ENCODE peak calls at places on chromosomes 3 and 15, in eight cellular contexts. F is bronchial epithelial cell, Y is endodermal cell, L is fibroblast of the aortic adventitia, K is MM.1S, M is OCI-LY7, Z is mucosa of descending colon, G is vagina. H is an unnamed sample.

GRCh38 chr15:68173119-68173518 is 32.0 kb downstream of the CALML4 start:
- DNase-seq in M (no peak), Z (no peak), Y (no peak), G (no peak), F (no peak), L (no peak), K (no peak), H (no peak)

GRCh38 chr3:775178-775885 is 317.5 kb upstream of the CNTN6 start:
- DNase-seq in M (no peak), G (no peak), L (no peak), Z (no peak), F (peak; percentile 52), K (no peak), Y (no peak), H (no peak)

GRCh38 chr3:66348696-66349095 is 127.9 kb downstream of the SLC25A26 start:
- DNase-seq in G (no peak), K (no peak), Y (no peak), F (no peak), M (no peak), Z (no peak), L (no peak), H (no peak)

GRCh38 chr3:42632146-42632545 is 21.4 kb upstream of the ZBTB47 start:
- DNase-seq in Z (no peak), Y (no peak), F (peak; percentile 78), L (no peak), G (no peak), K (no peak), M (no peak), H (no peak)

GRCh38 chr3:31724681-31725080 is 192.0 kb downstream of the STT3B start:
- DNase-seq in Z (no peak), K (no peak), M (peak; percentile 65), Y (no peak), L (peak; percentile 14), G (no peak), F (peak; percentile 43), H (peak; percentile 22)

GRCh38 chr3:51982838-51983577 is at the start of gene ACY1:
- DNase-seq in Y (peak; percentile 95), Z (peak; percentile 96), M (no peak), G (no peak), K (peak; percentile 86), F (peak; percentile 83), L (peak; percentile 76), H (peak; percentile 98)

GRCh38 chr15:70605606-70606410 is 157.6 kb downstream of the UACA start:
- DNase-seq in Y (no peak), F (no peak), L (peak; percentile 95), M (no peak), G (no peak), Z (no peak), K (no peak), H (no peak)

GRCh38 chr3:197030379-197031314 is 1.0 kb upstream of the MELTF start:
- DNase-seq in M (no peak), K (peak; percentile 70), Y (no peak), L (peak; percentile 16), F (no peak), Z (no peak), G (peak; percentile 83), H (peak; percentile 21)

GRCh38 chr3:144923051-144923450 is 951.4 kb downstream of the DIPK2A start:
- DNase-seq in L (no peak), M (no peak), Y (no peak), G (no peak), F (no peak), Z (no peak), K (no peak), H (no peak)

GRCh38 chr3:61181874-61182273 is 69.4 kb downstream of the FHIT start:
- DNase-seq in F (peak; percentile 93), K (no peak), G (no peak), M (no peak), L (peak; percentile 1), Z (no peak), Y (no peak), H (peak; percentile 58)

GRCh38 chr3:133965033-133965570 is 64.6 kb downstream of the SLCO2A1 start:
- DNase-seq in Y (no peak), Z (no peak), L (no peak), M (no peak), G (no peak), F (no peak), K (no peak), H (no peak)

GRCh38 chr3:132231633-132232032 is 85.6 kb upstream of the ACP3 start:
- DNase-seq in K (no peak), L (peak; percentile 81), Y (peak; percentile 59), Z (no peak), M (no peak), G (no peak), F (peak; percentile 79), H (no peak)

GRCh38 chr3:151766454-151766853 is 32.7 kb downstream of the AADACL2 start:
- DNase-seq in L (peak; percentile 67), G (no peak), M (no peak), K (no peak), Z (no peak), Y (no peak), F (peak; percentile 83), H (no peak)

GRCh38 chr3:129268396-129268795 is 10.3 kb upstream of the HMCES start:
- DNase-seq in Y (no peak), G (no peak), M (no peak), Z (no peak), K (no peak), L (no peak), F (no peak), H (no peak)

GRCh38 chr15:68304611-68305337 is 27.2 kb downstream of the FEM1B start:
- DNase-seq in M (no peak), Z (no peak), F (peak; percentile 86), L (no peak), Y (peak; percentile 86), K (peak; percentile 87), G (peak; percentile 69), H (peak; percentile 3)

DNA sequence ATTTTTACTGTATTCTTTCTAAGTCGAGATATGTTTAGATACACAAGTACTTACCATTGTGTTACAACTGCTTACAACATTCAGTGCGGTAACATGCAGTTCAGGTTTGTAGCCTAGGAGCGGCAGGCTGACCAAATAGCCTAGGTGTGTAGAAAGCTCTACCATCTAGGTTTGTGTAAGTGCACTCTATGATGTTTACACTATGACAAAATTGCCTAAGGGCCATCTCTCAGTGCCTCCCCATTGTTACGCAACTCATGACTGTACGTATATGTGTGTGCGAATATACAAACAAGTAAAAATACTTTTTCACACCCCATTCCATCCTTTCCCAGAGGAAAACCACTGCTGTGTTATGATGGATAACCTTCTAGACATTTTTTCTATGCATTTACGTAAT is 44.3 kb downstream of the PXYLP1 start:
- DNase-seq in Z (no peak), Y (no peak), M (no peak), L (peak; percentile 16), G (no peak), K (no peak), F (peak; percentile 100), H (no peak)
- TF ChIP-seq CTCF in Z (no peak), Y (no peak), M (no peak), L (no peak), G (no peak), K (no peak), F (peak; percentile 30), H (no peak)

DNA sequence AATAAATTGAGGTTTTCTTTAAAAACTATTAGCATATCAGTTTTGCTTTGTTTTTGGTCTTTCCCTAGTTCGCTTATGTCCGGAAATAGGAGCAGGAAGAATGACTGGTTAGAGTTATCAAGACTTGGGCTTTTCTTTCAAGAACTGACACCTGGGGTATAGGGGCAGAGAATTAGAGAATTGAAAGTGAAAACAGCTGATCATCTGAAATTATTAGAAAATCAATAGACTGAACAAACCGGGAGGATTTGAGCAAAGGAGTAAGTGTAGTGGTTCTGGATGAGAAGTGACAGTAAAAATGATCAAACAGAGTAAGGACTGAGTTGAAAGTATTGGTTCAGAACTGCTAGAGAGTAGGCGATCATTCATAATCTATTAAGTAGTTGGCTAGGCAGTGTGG is 6.0 kb downstream of the MINDY2 start:
- DNase-seq in Y (no peak), Z (no peak), M (no peak), K (peak; percentile 44), L (no peak), F (no peak), G (no peak), H (peak; percentile 50)
- TF ChIP-seq CTCF in Y (no peak), Z (no peak), M (no peak), K (no peak), L (no peak), F (no peak), G (no peak), H (no peak)

GRCh38 chr15:66496951-66497501 is 536 bp downstream of the SNAPC5 start:
- DNase-seq in G (no peak), L (no peak), M (peak; percentile 41), K (no peak), Z (peak; percentile 41), Y (peak; percentile 56), F (peak; percentile 26), H (no peak)

GRCh38 chr15:66497502-66498455 is at the start of gene SNAPC5:
- DNase-seq in L (peak; percentile 90), G (peak; percentile 92), F (peak; percentile 88), Z (peak; percentile 98), M (peak; percentile 95), Y (peak; percentile 100), K (peak; percentile 96), H (peak; percentile 87)

GRCh38 chr15:66494262-66494661 is 3.3 kb downstream of the SNAPC5 start:
- DNase-seq in G (no peak), F (no peak), Y (no peak), Z (no peak), M (no peak), K (no peak), L (no peak), H (no peak)

GRCh38 chr15:66502491-66502890 is 2.2 kb downstream of the RPL4 start:
- DNase-seq in Y (no peak), F (no peak), G (no peak), M (no peak), K (no peak), L (no peak), Z (no peak), H (no peak)

DNA sequence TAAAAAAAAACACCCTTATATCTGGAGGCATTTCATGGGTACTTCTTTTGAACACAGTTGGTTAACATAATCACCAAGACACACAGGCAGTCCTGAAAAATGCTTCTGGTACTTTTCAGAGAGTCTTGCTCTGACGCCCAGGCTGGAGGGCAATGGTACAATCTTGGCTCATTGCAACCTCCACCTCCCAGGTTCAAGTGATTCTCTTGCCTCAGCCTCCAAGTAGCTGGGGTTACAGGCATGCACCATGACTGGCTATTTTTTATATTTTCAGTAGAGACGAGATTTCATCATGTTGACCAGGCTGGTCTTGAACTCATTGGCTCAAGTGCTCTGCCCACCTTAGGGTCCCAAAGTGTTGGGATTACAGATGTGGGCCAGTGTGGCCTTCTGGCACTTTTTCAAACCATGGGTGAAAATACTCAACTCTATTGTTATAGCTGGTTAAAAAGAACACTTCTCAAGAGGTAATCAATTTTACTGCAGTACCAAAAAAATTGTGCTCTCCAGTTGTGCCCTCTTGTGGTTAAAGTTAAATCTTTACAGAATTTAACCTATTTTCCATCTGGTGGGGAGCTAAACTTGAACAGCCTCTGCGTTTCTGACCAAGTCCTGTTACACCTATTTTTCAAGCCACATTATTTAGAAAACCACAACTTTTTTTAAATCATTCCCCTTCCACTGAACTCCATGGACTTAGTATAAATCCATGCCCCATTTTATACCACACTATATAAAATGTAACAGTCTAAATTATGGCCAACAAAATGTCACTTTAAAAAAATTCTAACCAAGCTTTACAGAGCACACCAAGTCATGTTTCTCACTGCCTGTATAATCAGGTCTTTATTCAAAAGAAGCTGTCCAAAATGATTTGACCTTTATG is 1.2 kb upstream of the SNAPC5 start:
- DNase-seq in M (peak; percentile 60), L (peak; percentile 71), G (no peak), Z (no peak), F (peak; percentile 34), K (peak; percentile 53), Y (no peak), H (no peak)
- TF ChIP-seq CTCF in M (peak; percentile 78), L (peak; percentile 43), G (peak; percentile 13), Z (no peak), F (peak; percentile 17), K (peak; percentile 36), Y (peak; percentile 71), H (peak; percentile 27)

GRCh38 chr15:98308117-98308516 is 340.2 kb upstream of the IGF1R start:
- DNase-seq in K (no peak), M (peak; percentile 1), G (peak; percentile 34), L (no peak), F (no peak), Y (no peak), Z (no peak), H (no peak)
- TF ChIP-seq CTCF in K (no peak), M (no peak), G (no peak), L (no peak), F (no peak), Y (peak; percentile 45), Z (no peak), H (no peak)

H was measured in GM13977.